ENCODE peak calls at places on chromosomes 5 and 9, in four cellular contexts. P is right cardiac atrium, J is SK-N-SH treated with all-trans-retinoic acid at 6 μM for 48 hours, Y is HCT116. N is an unnamed sample.

GRCh38 chr9:107034831-107035230 is 171.9 kb downstream of the ZNF462 start:
- ATAC-seq in J (no peak), Y (no peak), P (no peak), N (no peak)

GRCh38 chr5:1026700-1027621 is 18.4 kb downstream of the NKD2 start:
- ATAC-seq in Y (no peak), P (peak; percentile 59), J (no peak), N (peak; percentile 31)

GRCh38 chr9:38390851-38391250 is 1.7 kb upstream of the ALDH1B1 start:
- ATAC-seq in P (no peak), J (no peak), Y (no peak), N (no peak)

GRCh38 chr9:33791117-33791516 is 4.2 kb upstream of the PRSS3 start:
- ATAC-seq in J (no peak), Y (peak; percentile 50), P (no peak), N (no peak)

GRCh38 chr5:113293068-113293571 is 141.7 kb downstream of the TSSK1B start:
- ATAC-seq in Y (no peak), J (peak; percentile 3), P (no peak), N (no peak)

GRCh38 chr9:90070056-90070455 is 465.2 kb downstream of the GADD45G start:
- ATAC-seq in J (no peak), Y (no peak), P (no peak), N (no peak)

GRCh38 chr9:123924727-123925126 is 5.2 kb downstream of the DENND1A start:
- ATAC-seq in Y (no peak), P (no peak), J (no peak), N (no peak)

GRCh38 chr9:111258209-111258877 is 71.7 kb downstream of the OR2K2 start:
- ATAC-seq in P (no peak), J (no peak), Y (no peak), N (no peak)

GRCh38 chr9:116656535-116656934 is 30.6 kb upstream of the TRIM32 start:
- ATAC-seq in P (peak; percentile 62), Y (no peak), J (no peak), N (no peak)

GRCh38 chr5:135242021-135242480 is 157.0 kb downstream of the MACROH2A1 start:
- ATAC-seq in Y (no peak), J (no peak), P (no peak), N (no peak)

GRCh38 chr5:123549256-123549904 is 37.4 kb downstream of the CSNK1G3 start:
- ATAC-seq in P (no peak), J (no peak), Y (no peak), N (no peak)

GRCh38 chr5:175627739-175628138 is 30.1 kb upstream of the HRH2 start:
- ATAC-seq in Y (no peak), J (no peak), P (no peak), N (no peak)

N was measured in gastroesophageal sphincter.